ENCODE peak calls at places on chromosome 4, in four cellular contexts. V is tibial artery; P is ELF-1; Y is CD8-positive, alpha-beta T cell. O is an unnamed sample.
A peak's percentile ranks its signal among the peaks of the same experiment; 100 is the strongest.

GRCh38 chr4:18214656-18215055 is 193.1 kb upstream of the LCORL start:
- DNase-seq in V (no peak), P (no peak), Y (no peak), O (peak; percentile 46)

GRCh38 chr4:148831945-148832344 is 389.7 kb upstream of the NR3C2 start:
- DNase-seq in V (no peak), P (no peak), Y (no peak), O (no peak)

GRCh38 chr4:6956434-6957147 is 47.0 kb downstream of the TBC1D14 start:
- DNase-seq in V (peak; percentile 51), P (no peak), Y (no peak), O (no peak)

GRCh38 chr4:110208419-110208818 is 10.0 kb upstream of the ELOVL6 start:
- DNase-seq in V (no peak), P (no peak), Y (no peak), O (no peak)

GRCh38 chr4:51820443-51820842 is 22.5 kb upstream of the DCUN1D4 start:
- DNase-seq in V (no peak), P (no peak), Y (no peak), O (no peak)

GRCh38 chr4:38243385-38244053 is 283.3 kb downstream of the PTTG2 start:
- DNase-seq in V (no peak), P (no peak), Y (no peak), O (no peak)

GRCh38 chr4:110869862-110870577 is 247.1 kb upstream of the PITX2 start:
- DNase-seq in V (no peak), P (no peak), Y (no peak), O (no peak)

GRCh38 chr4:2141762-2142520 is 82.8 kb downstream of the NAT8L start:
- DNase-seq in V (no peak), P (peak; percentile 26), Y (no peak), O (no peak)

GRCh38 chr4:94414907-94415306 is 36.8 kb upstream of the PDLIM5 start:
- DNase-seq in V (no peak), P (no peak), Y (no peak), O (no peak)

GRCh38 chr4:31169851-31170250 is 449.7 kb downstream of the PCDH7 start:
- DNase-seq in V (no peak), P (no peak), Y (no peak), O (peak; percentile 10)

GRCh38 chr4:151297170-151297569 is 20.2 kb downstream of the PRSS48 start:
- DNase-seq in V (no peak), P (no peak), Y (no peak), O (no peak)

GRCh38 chr4:24980064-24980690 is 50.6 kb downstream of the LGI2 start:
- DNase-seq in V (peak; percentile 67), P (peak; percentile 79), Y (peak; percentile 19), O (peak; percentile 65)

GRCh38 chr4:793109-793861 is 32.6 kb downstream of the CPLX1 start:
- DNase-seq in V (no peak), P (no peak), Y (no peak), O (peak; percentile 26)

GRCh38 chr4:140004580-140005314 is 149.2 kb downstream of the MAML3 start:
- DNase-seq in V (peak; percentile 69), P (peak; percentile 66), Y (no peak), O (peak; percentile 69)

GRCh38 chr4:173264245-173264959 is 69.8 kb downstream of the HMGB2 start:
- DNase-seq in V (no peak), P (no peak), Y (no peak), O (no peak)

GRCh38 chr4:10018818-10019438 is 2.4 kb downstream of the SLC2A9 start:
- DNase-seq in V (peak; percentile 99), P (peak; percentile 96), Y (peak; percentile 83), O (peak; percentile 96)

GRCh38 chr4:131584587-131584986 is 1564.5 kb upstream of the PCDH10 start:
- DNase-seq in V (no peak), P (no peak), Y (no peak), O (no peak)

GRCh38 chr4:38169524-38169923 is 209.3 kb downstream of the PTTG2 start:
- DNase-seq in V (no peak), P (no peak), Y (no peak), O (peak; percentile 46)

GRCh38 chr4:4712800-4713528 is 146.5 kb upstream of the MSX1 start:
- DNase-seq in V (no peak), P (no peak), Y (no peak), O (peak; percentile 42)

GRCh38 chr4:14165253-14165942 is 537.9 kb upstream of the BOD1L1 start:
- DNase-seq in V (no peak), P (no peak), Y (no peak), O (no peak)

GRCh38 chr4:182425302-182425701 is 182.1 kb downstream of the TENM3 start:
- DNase-seq in V (no peak), P (no peak), Y (no peak), O (no peak)

GRCh38 chr4:26192921-26193894 is 127.6 kb upstream of the RBPJ start:
- DNase-seq in V (no peak), P (no peak), Y (no peak), O (no peak)

GRCh38 chr4:81562093-81562492 is 90.4 kb upstream of the RASGEF1B start:
- DNase-seq in V (no peak), P (no peak), Y (no peak), O (no peak)

O was measured in mesendoderm.